ENCODE peak calls at places on chromosome 2, in seven cellular contexts. J is endothelial cell of umbilical vein, H is fibroblast of lung, B is heart right ventricle, U is astrocyte, I is cardiac muscle cell, D is small intestine. F is an unnamed sample.

GRCh38 chr2:200578778-200579177 is 7.0 kb upstream of the AOX1 start:
- DNase-seq in I (no peak), D (peak; percentile 37), U (no peak), B (no peak), H (peak; percentile 43), J (peak; percentile 9), F (peak; percentile 23)

GRCh38 chr2:55957142-55957541 is 33.6 kb upstream of the EFEMP1 start:
- DNase-seq in D (no peak), B (no peak), J (no peak), I (no peak), U (peak; percentile 73), H (peak; percentile 9), F (no peak)

GRCh38 chr2:191280304-191280703 is 35.1 kb downstream of the MYO1B start:
- DNase-seq in H (no peak), D (no peak), B (no peak), U (no peak), I (no peak), J (no peak), F (no peak)

GRCh38 chr2:15112216-15112615 is 448.9 kb downstream of the NBAS start:
- DNase-seq in D (no peak), H (peak; percentile 66), I (peak; percentile 51), U (peak; percentile 47), B (no peak), J (peak; percentile 12), F (peak; percentile 23)

GRCh38 chr2:126776701-126777619 is 121.0 kb downstream of the GYPC start:
- DNase-seq in D (peak; percentile 69), H (peak; percentile 72), I (peak; percentile 84), B (peak; percentile 79), J (peak; percentile 41), U (peak; percentile 18), F (peak; percentile 26)

GRCh38 chr2:238685713-238686112 is 162.2 kb upstream of the TWIST2 start:
- DNase-seq in J (no peak), U (no peak), I (no peak), D (no peak), H (no peak), B (no peak), F (no peak)

GRCh38 chr2:10521891-10522448 is 73.8 kb upstream of the ODC1 start:
- DNase-seq in D (no peak), J (no peak), I (no peak), U (no peak), B (no peak), H (no peak), F (no peak)

GRCh38 chr2:8684421-8684884 is 2.6 kb downstream of the ID2 start:
- DNase-seq in D (peak; percentile 63), J (peak; percentile 11), I (peak; percentile 61), U (peak; percentile 37), H (peak; percentile 22), B (no peak), F (no peak)

GRCh38 chr2:44398243-44398897 is 36.6 kb downstream of the CAMKMT start:
- DNase-seq in D (no peak), H (no peak), B (no peak), I (no peak), J (no peak), U (no peak), F (no peak)

GRCh38 chr2:46412010-46412409 is 67.4 kb upstream of the TMEM247 start:
- DNase-seq in H (no peak), B (no peak), I (no peak), U (no peak), J (no peak), D (no peak), F (no peak)

GRCh38 chr2:8334866-8335325 is 347.0 kb upstream of the ID2 start:
- DNase-seq in J (no peak), D (no peak), U (no peak), H (no peak), I (no peak), B (no peak), F (no peak)

DNA sequence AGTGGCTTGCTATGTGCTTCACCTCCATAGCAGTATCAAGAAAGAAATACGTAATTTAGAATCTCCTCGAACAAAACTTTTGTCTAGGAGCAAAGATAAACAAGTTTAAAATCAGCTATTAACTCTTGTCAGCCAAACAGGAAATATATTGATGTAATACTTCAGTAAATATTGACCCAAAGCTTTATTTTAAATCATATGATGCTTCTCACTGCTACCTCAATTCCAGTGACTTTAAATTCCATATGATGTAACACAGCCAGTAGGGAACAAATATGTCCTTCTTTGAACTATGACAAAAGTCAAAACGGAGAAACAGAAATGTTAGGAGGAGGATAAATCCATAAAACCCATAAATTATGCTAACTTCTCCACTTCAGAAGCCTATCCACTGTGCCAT is 7.2 kb downstream of the RNF103 start:
- DNase-seq in D (no peak), J (no peak), U (no peak), H (no peak), I (no peak), B (no peak), F (no peak)
- H3K4me1 ChIP-seq in D (no peaks in the 10 kb centered on the region), J (peaks cover 12% of the 10 kb centered on the region), U (no peaks in the 10 kb centered on the region), H (no peaks in the 10 kb centered on the region), I (peaks cover 9% of the 10 kb centered on the region), B (peaks cover 65% of the 10 kb centered on the region), F (peaks cover 5% of the 10 kb centered on the region)

GRCh38 chr2:69013123-69013836 is at the start of gene ANTXR1:
- DNase-seq in U (peak; percentile 70), B (peak; percentile 56), J (peak; percentile 13), H (peak; percentile 85), D (no peak), I (peak; percentile 85), F (peak; percentile 59)
- H3K27ac ChIP-seq in U (peak within 1 kb of the TSS; percentile 74), B (peak within 1 kb of the TSS; percentile 75), J (peak within 1 kb of the TSS; percentile 5), H (peak within 1 kb of the TSS; percentile 73), D (no peak within 1 kb of the TSS), I (peak within 1 kb of the TSS; percentile 13), F (peak within 1 kb of the TSS; percentile 53)

DNA sequence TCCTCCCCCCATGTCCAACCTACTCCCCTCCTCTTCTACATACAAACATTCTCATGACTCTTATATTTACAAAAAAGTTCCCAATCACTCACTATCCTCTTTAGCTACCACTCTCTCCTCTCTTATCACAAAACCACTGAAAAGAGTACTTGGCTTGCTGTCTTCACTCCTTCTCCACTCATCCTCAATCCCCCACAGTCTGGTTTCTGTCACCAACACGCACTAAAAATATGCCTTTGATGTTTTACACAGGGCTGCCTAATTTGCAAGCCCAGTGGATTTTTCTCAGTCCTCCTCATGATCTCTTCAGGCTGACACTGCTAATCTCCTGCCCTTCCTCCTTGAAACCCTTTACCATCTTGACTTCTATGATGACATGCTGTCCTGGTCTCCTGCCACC is 159.4 kb downstream of the TNS1 start:
- DNase-seq in U (no peak), J (no peak), I (peak; percentile 92), B (no peak), D (no peak), H (no peak), F (no peak)
- H3K4me1 ChIP-seq in U (peaks cover 2% of the 10 kb centered on the region), J (peaks cover 17% of the 10 kb centered on the region), I (peaks cover 32% of the 10 kb centered on the region), B (peaks cover 100% of the 10 kb centered on the region), D (no peaks in the 10 kb centered on the region), H (no peaks in the 10 kb centered on the region), F (no peaks in the 10 kb centered on the region)

DNA sequence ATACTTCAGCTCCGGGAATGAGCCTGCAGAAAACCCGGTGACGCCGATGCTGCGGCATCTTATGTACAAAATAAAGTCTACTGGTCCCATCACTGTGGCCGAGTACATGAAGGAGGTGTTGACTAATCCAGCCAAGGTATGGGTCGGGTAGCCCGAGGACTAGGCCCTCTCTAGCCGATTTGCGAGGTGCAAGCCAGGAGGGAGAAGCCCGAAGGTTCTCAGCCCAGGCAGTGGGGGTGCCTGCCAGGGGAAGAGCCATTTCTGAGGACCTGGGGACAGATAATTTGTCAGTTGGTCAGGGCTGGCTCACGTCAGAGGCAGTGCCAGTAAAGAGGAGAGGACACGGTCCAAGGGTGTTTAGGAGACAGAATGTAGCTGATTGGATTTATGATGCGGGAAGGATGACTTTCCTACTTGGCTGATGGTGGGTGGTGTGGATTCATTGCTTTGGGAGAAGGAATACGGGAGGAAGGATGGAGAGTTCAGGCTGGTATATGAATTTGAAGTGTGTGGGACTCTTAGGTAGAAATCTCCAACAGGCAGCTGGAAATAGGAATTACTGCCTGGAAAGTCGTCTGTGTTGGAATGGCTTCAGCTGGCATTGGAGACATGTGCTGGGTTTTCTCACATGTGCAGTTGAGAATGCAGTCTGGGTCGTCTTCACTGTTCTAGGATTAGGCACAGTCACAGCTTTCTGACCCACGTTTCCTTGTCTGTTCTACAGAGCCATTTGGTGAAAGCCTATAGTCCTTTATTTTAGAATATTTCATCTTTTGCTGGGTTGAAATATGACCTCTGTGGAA is 874 bp downstream of the NDUFAF7 start:
- DNase-seq in H (peak; percentile 8), J (no peak), B (peak; percentile 10), U (peak; percentile 74), I (no peak), D (peak; percentile 31), F (peak; percentile 23)
- H3K27ac ChIP-seq in H (peak overlapping the region; percentile 91), J (peak overlapping the region; percentile 79), B (peak overlapping the region; percentile 95), U (peak overlapping the region; percentile 96), I (peak overlapping the region; percentile 90), D (peak overlapping the region; percentile 68), F (peak overlapping the region; percentile 73)